ENCODE peak calls at places on chromosome 2, in five cellular contexts. N is Peyer's patch; T is CD8-positive, alpha-beta T cell; F is HCT116; R is body of pancreas. A is an unnamed sample.

GRCh38 chr2:240806006-240806405 is 14.0 kb downstream of the KIF1A start:
- DNase-seq in N (no peak), R (no peak), F (no peak), T (no peak), A (no peak)

GRCh38 chr2:47299555-47299954 is 103.4 kb upstream of the MSH2 start:
- DNase-seq in R (no peak), N (no peak), F (no peak), T (no peak), A (no peak)

GRCh38 chr2:208584387-208584965 is 177.9 kb downstream of the PTH2R start:
- DNase-seq in R (no peak), F (no peak), T (no peak), N (no peak), A (no peak)

GRCh38 chr2:203869610-203870042 is 2.1 kb downstream of the CTLA4 start:
- DNase-seq in T (peak), R (peak), F (no peak), N (no peak), A (no peak)

GRCh38 chr2:204505946-204506345 is 39.3 kb upstream of the PARD3B start:
- DNase-seq in N (no peak), F (no peak), R (no peak), T (no peak), A (no peak)

GRCh38 chr2:121505005-121505404 is 25.7 kb upstream of the RNU4ATAC start:
- DNase-seq in F (no peak), N (no peak), R (no peak), T (no peak), A (no peak)

GRCh38 chr2:69625078-69625788 is 18.3 kb downstream of the AAK1 start:
- DNase-seq in T (no peak), F (no peak), N (no peak), R (no peak), A (no peak)

GRCh38 chr2:285506-285905 is 2.4 kb downstream of the ALKAL2 start:
- DNase-seq in F (no peak), T (no peak), R (no peak), N (no peak), A (no peak)

GRCh38 chr2:2333076-2333475 is 2.0 kb upstream of the MYT1L start:
- DNase-seq in T (no peak), N (no peak), F (no peak), R (peak), A (no peak)

GRCh38 chr2:238601433-238602222 is 174.9 kb downstream of the ASB1 start:
- DNase-seq in N (no peak), R (peak), T (no peak), F (no peak), A (peak)

GRCh38 chr2:36569267-36569860 is 28.6 kb downstream of the FEZ2 start:
- DNase-seq in N (no peak), T (no peak), F (no peak), R (no peak), A (no peak)

GRCh38 chr2:128458438-128458837 is 139.8 kb upstream of the HS6ST1 start:
- DNase-seq in T (no peak), F (no peak), N (no peak), R (no peak), A (no peak)

GRCh38 chr2:75476778-75477177 is 84.0 kb downstream of the EVA1A start:
- DNase-seq in F (no peak), R (no peak), N (no peak), T (no peak), A (no peak)

GRCh38 chr2:58968885-58969284 is 727.8 kb upstream of the FANCL start:
- DNase-seq in R (no peak), T (no peak), N (no peak), F (no peak), A (no peak)

GRCh38 chr2:11722249-11723060 is 24.0 kb upstream of the LPIN1 start:
- DNase-seq in R (peak), F (no peak), T (no peak), N (no peak), A (no peak)

GRCh38 chr2:1772868-1773267 is 28.6 kb upstream of the PXDN start:
- DNase-seq in N (no peak), F (no peak), T (no peak), R (no peak), A (no peak)

GRCh38 chr2:13230221-13230620 is 513.5 kb downstream of the TRIB2 start:
- DNase-seq in R (no peak), T (no peak), F (no peak), N (no peak), A (no peak)

GRCh38 chr2:240624950-240625621 is at the start of gene GPR35:
- DNase-seq in N (peak), F (no peak), T (peak), R (peak), A (no peak)

GRCh38 chr2:58702302-58702696 is 461.2 kb upstream of the FANCL start:
- DNase-seq in T (no peak), R (peak), N (no peak), F (no peak), A (no peak)

GRCh38 chr2:119929537-119929936 is 83.3 kb upstream of the EPB41L5 start:
- DNase-seq in N (no peak), R (no peak), F (no peak), T (peak), A (no peak)

GRCh38 chr2:16454621-16455020 is 211.0 kb downstream of the CYRIA start:
- DNase-seq in N (no peak), R (no peak), F (no peak), T (no peak), A (no peak)

GRCh38 chr2:113806217-113806913 is 49.9 kb upstream of the SLC35F5 start:
- DNase-seq in T (no peak), R (no peak), F (no peak), N (peak), A (no peak)

DNA sequence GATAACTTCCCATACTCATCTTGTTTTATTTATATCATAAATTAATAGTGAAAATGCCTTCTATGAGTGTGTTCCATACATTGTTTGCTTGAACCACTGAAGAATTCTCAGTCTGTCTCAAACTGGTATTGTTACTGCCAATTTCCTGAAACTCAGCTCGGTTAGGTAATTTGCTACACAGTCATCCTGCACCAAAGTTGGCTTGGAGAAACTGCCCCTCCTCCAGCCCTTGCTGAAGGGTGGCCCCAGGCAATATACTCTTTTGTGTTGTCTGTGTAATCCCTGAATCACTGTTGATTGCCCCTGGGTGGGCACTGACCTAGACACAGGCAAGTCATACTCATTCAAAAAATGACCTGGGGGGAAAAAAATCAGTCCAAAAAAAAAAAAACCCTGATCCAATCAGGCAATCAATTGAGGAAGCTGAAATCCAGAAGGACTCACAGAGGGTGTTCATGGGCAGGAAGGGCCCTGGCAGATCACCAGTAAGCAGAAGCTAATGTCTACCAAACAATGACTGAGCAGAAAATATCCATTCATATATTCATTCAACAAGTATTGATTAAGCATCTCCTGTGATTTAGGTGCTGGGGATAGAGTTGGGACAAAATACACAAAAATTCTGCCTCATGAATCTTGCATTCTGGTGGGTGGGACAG is 3.8 kb upstream of the SESTD1 start:
- DNase-seq in F (no peak), R (peak), N (no peak), T (no peak), A (no peak)
- H3K27ac ChIP-seq in F (no peak), R (no peak), N (no peak), T (no peak), A (peak)

DNA sequence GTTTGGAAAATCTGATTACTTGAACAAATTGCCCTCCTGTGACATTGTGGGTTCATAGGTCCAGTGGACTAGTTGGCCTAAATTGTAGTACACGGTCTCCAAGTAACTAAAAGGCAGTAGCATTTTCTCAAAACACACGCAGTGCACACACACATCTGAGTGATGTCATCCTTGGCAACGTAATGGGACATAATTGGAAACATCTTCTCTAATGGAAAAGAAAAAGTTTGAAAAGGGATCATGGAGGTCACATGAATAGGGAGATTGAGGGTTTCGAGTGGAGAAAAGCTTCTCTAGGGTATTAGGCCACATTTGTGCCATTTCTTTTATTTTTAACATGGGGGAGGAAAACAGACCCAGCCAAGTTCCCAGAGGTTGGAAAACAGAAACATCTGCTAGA is 93.3 kb downstream of the MAP4K4 start:
- DNase-seq in N (no peak), R (no peak), F (no peak), T (no peak), A (no peak)
- H3K27ac ChIP-seq in N (no peak), R (no peak), F (no peak), T (no peak), A (peak)

GRCh38 chr2:43445781-43446180 is 150.1 kb downstream of the THADA start:
- DNase-seq in F (no peak), R (no peak), N (no peak), T (no peak), A (no peak)
- H3K27ac ChIP-seq in F (no peak), R (no peak), N (no peak), T (no peak), A (no peak)

GRCh38 chr2:37583867-37584266 is 87.6 kb downstream of the CDC42EP3 start:
- DNase-seq in N (no peak), T (no peak), R (no peak), F (no peak), A (no peak)

GRCh38 chr2:37586663-37587409 is 84.6 kb downstream of the CDC42EP3 start:
- DNase-seq in F (no peak), R (no peak), N (no peak), T (no peak), A (no peak)

GRCh38 chr2:37583402-37583801 is 88.0 kb downstream of the CDC42EP3 start:
- DNase-seq in T (no peak), R (peak), N (no peak), F (no peak), A (no peak)

GRCh38 chr2:37585982-37586621 is 85.3 kb downstream of the CDC42EP3 start:
- DNase-seq in N (no peak), T (peak), F (peak), R (peak), A (peak)

GRCh38 chr2:37585295-37585908 is 86.0 kb downstream of the CDC42EP3 start:
- DNase-seq in R (peak), T (no peak), F (no peak), N (no peak), A (no peak)
- H3K27ac ChIP-seq in R (peak), T (no peak), F (peak), N (peak), A (peak)

DNA sequence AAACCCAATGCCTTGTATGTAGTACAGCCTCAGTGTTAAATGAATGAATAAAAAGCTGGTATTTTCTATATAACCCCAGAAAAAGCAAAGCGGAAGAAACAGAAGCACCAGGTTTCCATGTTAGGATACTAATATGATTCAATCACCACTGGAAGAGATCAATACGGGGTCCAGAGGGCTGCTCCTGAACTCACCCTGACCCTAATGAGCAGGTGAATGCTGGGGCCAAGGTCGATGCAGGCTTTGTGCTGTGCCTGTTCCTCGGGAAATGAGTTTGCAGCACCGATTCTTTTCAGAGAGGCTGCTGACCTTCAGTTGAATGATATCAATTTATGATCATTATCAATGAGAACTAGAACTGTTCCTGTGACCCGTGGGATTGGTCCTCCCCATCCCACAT is 228.5 kb downstream of the CDCA7 start:
- DNase-seq in N (no peak), R (no peak), T (no peak), F (no peak), A (no peak)
- H3K27ac ChIP-seq in N (no peak), R (no peak), T (no peak), F (no peak), A (no peak)

GRCh38 chr2:227864161-227864756 is 7.2 kb upstream of the DAW1 start:
- DNase-seq in F (no peak), R (peak), T (no peak), N (no peak), A (no peak)
- H3K27ac ChIP-seq in F (no peak), R (no peak), T (no peak), N (no peak), A (peak)

GRCh38 chr2:237293966-237294365 is 120.0 kb downstream of the COL6A3 start:
- DNase-seq in R (no peak), F (no peak), N (no peak), T (no peak), A (no peak)
- H3K27ac ChIP-seq in R (no peak), F (no peak), N (no peak), T (no peak), A (no peak)

A was measured in thoracic aorta.